ENCODE peak calls at places on chromosomes 3 and 15, in ten cellular contexts. One of them, this sample, is unnamed.

GRCh38 chr3:128408693-128409620 is 57.7 kb downstream of the DNAJB8 start:
- DNase-seq in sigmoid colon: no peak
- DNase-seq in K562: peak; percentile 65
- DNase-seq in transverse colon: no peak
- DNase-seq in GM12878: no peak
- DNase-seq in SK-N-SH: peak; percentile 84
- DNase-seq in GM23338: peak; percentile 63
- DNase-seq in Panc1: no peak
- DNase-seq in endothelial cell of umbilical vein: no peak
- DNase-seq in suprapubic skin: no peak
- DNase-seq in this sample: no peak

GRCh38 chr15:77060560-77060959 is 10.3 kb downstream of the TSPAN3 start:
- DNase-seq in sigmoid colon: no peak
- DNase-seq in K562: no peak
- DNase-seq in transverse colon: no peak
- DNase-seq in GM12878: no peak
- DNase-seq in SK-N-SH: no peak
- DNase-seq in GM23338: no peak
- DNase-seq in Panc1: no peak
- DNase-seq in endothelial cell of umbilical vein: peak; percentile 18
- DNase-seq in suprapubic skin: no peak
- DNase-seq in this sample: no peak

GRCh38 chr3:128329491-128330300 is 137.0 kb downstream of the DNAJB8 start:
- DNase-seq in sigmoid colon: peak; percentile 64
- DNase-seq in K562: no peak
- DNase-seq in transverse colon: no peak
- DNase-seq in GM12878: no peak
- DNase-seq in SK-N-SH: peak; percentile 42
- DNase-seq in GM23338: no peak
- DNase-seq in Panc1: no peak
- DNase-seq in endothelial cell of umbilical vein: no peak
- DNase-seq in suprapubic skin: no peak
- DNase-seq in this sample: no peak

GRCh38 chr15:34125945-34126344 is 24.1 kb downstream of the PGBD4 start:
- DNase-seq in sigmoid colon: no peak
- DNase-seq in K562: no peak
- DNase-seq in transverse colon: no peak
- DNase-seq in GM12878: no peak
- DNase-seq in SK-N-SH: no peak
- DNase-seq in GM23338: no peak
- DNase-seq in Panc1: no peak
- DNase-seq in endothelial cell of umbilical vein: no peak
- DNase-seq in suprapubic skin: no peak
- DNase-seq in this sample: no peak

GRCh38 chr15:100170673-100171210 is 171.0 kb downstream of the ADAMTS17 start:
- DNase-seq in sigmoid colon: no peak
- DNase-seq in K562: no peak
- DNase-seq in transverse colon: no peak
- DNase-seq in GM12878: no peak
- DNase-seq in SK-N-SH: no peak
- DNase-seq in GM23338: no peak
- DNase-seq in Panc1: no peak
- DNase-seq in endothelial cell of umbilical vein: no peak
- DNase-seq in suprapubic skin: no peak
- DNase-seq in this sample: no peak

GRCh38 chr3:12454076-12454807 is 30.0 kb upstream of the TSEN2 start:
- DNase-seq in sigmoid colon: peak; percentile 10
- DNase-seq in K562: no peak
- DNase-seq in transverse colon: no peak
- DNase-seq in GM12878: no peak
- DNase-seq in SK-N-SH: no peak
- DNase-seq in GM23338: no peak
- DNase-seq in Panc1: no peak
- DNase-seq in endothelial cell of umbilical vein: no peak
- DNase-seq in suprapubic skin: peak; percentile 8
- DNase-seq in this sample: no peak

GRCh38 chr3:67832807-67833206 is 178.4 kb upstream of the SUCLG2 start:
- DNase-seq in sigmoid colon: no peak
- DNase-seq in K562: no peak
- DNase-seq in transverse colon: no peak
- DNase-seq in GM12878: no peak
- DNase-seq in SK-N-SH: no peak
- DNase-seq in GM23338: no peak
- DNase-seq in Panc1: no peak
- DNase-seq in endothelial cell of umbilical vein: no peak
- DNase-seq in suprapubic skin: no peak
- DNase-seq in this sample: no peak

GRCh38 chr3:120171134-120171863 is 77.1 kb upstream of the GSK3B start:
- DNase-seq in sigmoid colon: no peak
- DNase-seq in K562: no peak
- DNase-seq in transverse colon: no peak
- DNase-seq in GM12878: no peak
- DNase-seq in SK-N-SH: no peak
- DNase-seq in GM23338: no peak
- DNase-seq in Panc1: no peak
- DNase-seq in endothelial cell of umbilical vein: no peak
- DNase-seq in suprapubic skin: no peak
- DNase-seq in this sample: no peak

GRCh38 chr15:88476635-88477038 is 9.1 kb downstream of the MRPS11 start:
- DNase-seq in sigmoid colon: no peak
- DNase-seq in K562: peak; percentile 66
- DNase-seq in transverse colon: no peak
- DNase-seq in GM12878: no peak
- DNase-seq in SK-N-SH: peak; percentile 74
- DNase-seq in GM23338: peak; percentile 80
- DNase-seq in Panc1: no peak
- DNase-seq in endothelial cell of umbilical vein: peak; percentile 41
- DNase-seq in suprapubic skin: peak; percentile 55
- DNase-seq in this sample: peak; percentile 45

GRCh38 chr3:130835483-130835882 is 58.4 kb upstream of the ATP2C1 start:
- DNase-seq in sigmoid colon: no peak
- DNase-seq in K562: no peak
- DNase-seq in transverse colon: no peak
- DNase-seq in GM12878: no peak
- DNase-seq in SK-N-SH: no peak
- DNase-seq in GM23338: no peak
- DNase-seq in Panc1: no peak
- DNase-seq in endothelial cell of umbilical vein: no peak
- DNase-seq in suprapubic skin: no peak
- DNase-seq in this sample: no peak

GRCh38 chr3:138732465-138732864 is 102.3 kb downstream of the PIK3CB start:
- DNase-seq in sigmoid colon: no peak
- DNase-seq in K562: no peak
- DNase-seq in transverse colon: no peak
- DNase-seq in GM12878: no peak
- DNase-seq in SK-N-SH: no peak
- DNase-seq in GM23338: no peak
- DNase-seq in Panc1: no peak
- DNase-seq in endothelial cell of umbilical vein: no peak
- DNase-seq in suprapubic skin: no peak
- DNase-seq in this sample: no peak

GRCh38 chr15:34342737-34343575 is at the start of the genes NOP10 and NUTM1:
- DNase-seq in sigmoid colon: peak; percentile 94
- DNase-seq in K562: peak; percentile 96
- DNase-seq in transverse colon: peak; percentile 93
- DNase-seq in GM12878: peak; percentile 86
- DNase-seq in SK-N-SH: peak; percentile 79
- DNase-seq in GM23338: peak; percentile 95
- DNase-seq in Panc1: peak; percentile 87
- DNase-seq in endothelial cell of umbilical vein: peak; percentile 94
- DNase-seq in suprapubic skin: peak; percentile 95
- DNase-seq in this sample: peak; percentile 88

GRCh38 chr3:81726132-81726531 is 35.3 kb downstream of the GBE1 start:
- DNase-seq in sigmoid colon: no peak
- DNase-seq in K562: no peak
- DNase-seq in transverse colon: no peak
- DNase-seq in GM12878: no peak
- DNase-seq in SK-N-SH: no peak
- DNase-seq in GM23338: no peak
- DNase-seq in Panc1: no peak
- DNase-seq in endothelial cell of umbilical vein: peak; percentile 80
- DNase-seq in suprapubic skin: no peak
- DNase-seq in this sample: no peak

GRCh38 chr15:66901336-66902100 is 163.9 kb upstream of the SMAD3 start:
- DNase-seq in sigmoid colon: peak; percentile 39
- DNase-seq in K562: no peak
- DNase-seq in transverse colon: no peak
- DNase-seq in GM12878: no peak
- DNase-seq in SK-N-SH: no peak
- DNase-seq in GM23338: no peak
- DNase-seq in Panc1: no peak
- DNase-seq in endothelial cell of umbilical vein: peak; percentile 20
- DNase-seq in suprapubic skin: no peak
- DNase-seq in this sample: no peak

DNA sequence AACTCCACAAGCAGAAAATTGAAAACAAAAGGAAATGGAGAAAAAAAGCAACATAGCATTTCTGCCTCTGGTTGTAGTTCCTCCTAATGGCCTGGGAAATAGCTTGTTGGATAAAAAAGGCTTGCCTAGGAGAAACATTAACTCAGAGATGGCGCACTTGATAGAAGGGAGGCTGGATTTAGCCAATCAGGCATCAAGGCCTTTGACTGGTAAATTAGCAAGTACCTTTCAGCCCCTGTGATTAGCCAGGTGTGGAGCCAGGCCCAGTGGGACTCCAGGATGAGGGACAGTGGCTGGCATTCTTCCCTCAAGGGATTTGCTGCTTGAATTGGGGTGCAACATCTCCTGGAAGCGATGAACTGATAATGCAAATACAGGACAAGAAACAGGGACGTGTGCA is 84.5 kb downstream of the RPLP1 start:
- DNase-seq in sigmoid colon: no peak
- DNase-seq in K562: no peak
- DNase-seq in transverse colon: no peak
- DNase-seq in GM12878: no peak
- DNase-seq in SK-N-SH: no peak
- DNase-seq in GM23338: peak; percentile 54
- DNase-seq in Panc1: no peak
- DNase-seq in endothelial cell of umbilical vein: no peak
- DNase-seq in suprapubic skin: no peak
- DNase-seq in this sample: no peak
- H3K27me3 ChIP-seq in sigmoid colon: no peaks in the 10 kb centered on the region
- H3K27me3 ChIP-seq in K562: peaks cover 42% of the 10 kb centered on the region
- H3K27me3 ChIP-seq in transverse colon: no peaks in the 10 kb centered on the region
- H3K27me3 ChIP-seq in GM12878: no peaks in the 10 kb centered on the region
- H3K27me3 ChIP-seq in SK-N-SH: peaks cover 8% of the 10 kb centered on the region
- H3K27me3 ChIP-seq in GM23338: no peaks in the 10 kb centered on the region
- H3K27me3 ChIP-seq in Panc1: no peaks in the 10 kb centered on the region
- H3K27me3 ChIP-seq in endothelial cell of umbilical vein: no peaks in the 10 kb centered on the region
- H3K27me3 ChIP-seq in suprapubic skin: no peaks in the 10 kb centered on the region
- H3K27me3 ChIP-seq in this sample: no peaks in the 10 kb centered on the region

GRCh38 chr15:29688981-29689723 is 133.1 kb downstream of the TJP1 start:
- DNase-seq in sigmoid colon: no peak
- DNase-seq in K562: no peak
- DNase-seq in transverse colon: no peak
- DNase-seq in GM12878: no peak
- DNase-seq in SK-N-SH: no peak
- DNase-seq in GM23338: no peak
- DNase-seq in Panc1: no peak
- DNase-seq in endothelial cell of umbilical vein: no peak
- DNase-seq in suprapubic skin: no peak
- DNase-seq in this sample: no peak

GRCh38 chr15:29686079-29686425 is 136.2 kb downstream of the TJP1 start:
- DNase-seq in sigmoid colon: no peak
- DNase-seq in K562: no peak
- DNase-seq in transverse colon: no peak
- DNase-seq in GM12878: no peak
- DNase-seq in SK-N-SH: no peak
- DNase-seq in GM23338: no peak
- DNase-seq in Panc1: no peak
- DNase-seq in endothelial cell of umbilical vein: no peak
- DNase-seq in suprapubic skin: no peak
- DNase-seq in this sample: no peak

GRCh38 chr15:29686445-29687203 is 135.6 kb downstream of the TJP1 start:
- DNase-seq in sigmoid colon: no peak
- DNase-seq in K562: no peak
- DNase-seq in transverse colon: no peak
- DNase-seq in GM12878: no peak
- DNase-seq in SK-N-SH: no peak
- DNase-seq in GM23338: no peak
- DNase-seq in Panc1: no peak
- DNase-seq in endothelial cell of umbilical vein: no peak
- DNase-seq in suprapubic skin: no peak
- DNase-seq in this sample: no peak

GRCh38 chr15:29687939-29688884 is 134.1 kb downstream of the TJP1 start:
- DNase-seq in sigmoid colon: no peak
- DNase-seq in K562: no peak
- DNase-seq in transverse colon: peak; percentile 93
- DNase-seq in GM12878: no peak
- DNase-seq in SK-N-SH: peak; percentile 51
- DNase-seq in GM23338: no peak
- DNase-seq in Panc1: no peak
- DNase-seq in endothelial cell of umbilical vein: no peak
- DNase-seq in suprapubic skin: no peak
- DNase-seq in this sample: peak; percentile 79

GRCh38 chr15:29687204-29687768 is 135.0 kb downstream of the TJP1 start:
- DNase-seq in sigmoid colon: no peak
- DNase-seq in K562: no peak
- DNase-seq in transverse colon: peak; percentile 83
- DNase-seq in GM12878: no peak
- DNase-seq in SK-N-SH: no peak
- DNase-seq in GM23338: no peak
- DNase-seq in Panc1: no peak
- DNase-seq in endothelial cell of umbilical vein: no peak
- DNase-seq in suprapubic skin: no peak
- DNase-seq in this sample: peak; percentile 79
- TF ChIP-seq POLR2AphosphoS5 in sigmoid colon: no peak
- TF ChIP-seq POLR2AphosphoS5 in K562: no peak
- TF ChIP-seq POLR2AphosphoS5 in transverse colon: peak; percentile 54
- TF ChIP-seq POLR2AphosphoS5 in GM12878: no peak
- TF ChIP-seq POLR2AphosphoS5 in SK-N-SH: no peak
- TF ChIP-seq POLR2AphosphoS5 in GM23338: no peak
- TF ChIP-seq POLR2AphosphoS5 in Panc1: no peak
- TF ChIP-seq POLR2AphosphoS5 in endothelial cell of umbilical vein: no peak
- TF ChIP-seq POLR2AphosphoS5 in suprapubic skin: no peak
- TF ChIP-seq POLR2AphosphoS5 in this sample: peak; percentile 34

GRCh38 chr15:62961134-62961533 is 81.4 kb upstream of the TPM1 start:
- DNase-seq in sigmoid colon: no peak
- DNase-seq in K562: no peak
- DNase-seq in transverse colon: no peak
- DNase-seq in GM12878: no peak
- DNase-seq in SK-N-SH: no peak
- DNase-seq in GM23338: no peak
- DNase-seq in Panc1: no peak
- DNase-seq in endothelial cell of umbilical vein: no peak
- DNase-seq in suprapubic skin: no peak
- DNase-seq in this sample: no peak
- H3K4me3 ChIP-seq in sigmoid colon: no peak overlapping the region
- H3K4me3 ChIP-seq in K562: no peak overlapping the region
- H3K4me3 ChIP-seq in transverse colon: no peak overlapping the region
- H3K4me3 ChIP-seq in GM12878: no peak overlapping the region
- H3K4me3 ChIP-seq in SK-N-SH: no peak overlapping the region
- H3K4me3 ChIP-seq in GM23338: no peak overlapping the region
- H3K4me3 ChIP-seq in Panc1: no peak overlapping the region
- H3K4me3 ChIP-seq in endothelial cell of umbilical vein: no peak overlapping the region
- H3K4me3 ChIP-seq in suprapubic skin: no peak overlapping the region
- H3K4me3 ChIP-seq in this sample: no peak overlapping the region

DNA sequence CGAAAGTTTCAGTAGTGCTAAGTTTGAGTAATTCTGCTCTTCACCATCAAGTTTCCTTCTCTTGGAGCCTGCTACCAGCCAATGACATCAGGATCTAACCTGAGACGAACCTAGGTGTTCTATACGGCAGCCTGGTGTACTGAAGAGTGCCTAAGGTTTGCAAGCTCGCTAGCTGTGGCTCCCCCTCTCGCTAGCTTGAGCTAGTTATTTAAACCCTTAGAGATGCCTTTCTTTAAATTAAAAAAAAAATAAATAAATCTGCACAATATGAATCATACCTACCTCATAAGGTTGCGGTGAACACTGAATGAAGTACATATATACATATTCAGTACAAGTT is 1.4 kb upstream of the COL8A1 start:
- DNase-seq in sigmoid colon: no peak
- DNase-seq in K562: no peak
- DNase-seq in transverse colon: no peak
- DNase-seq in GM12878: no peak
- DNase-seq in SK-N-SH: no peak
- DNase-seq in GM23338: peak; percentile 76
- DNase-seq in Panc1: peak; percentile 12
- DNase-seq in endothelial cell of umbilical vein: peak; percentile 89
- DNase-seq in suprapubic skin: no peak
- DNase-seq in this sample: no peak
- H3K27me3 ChIP-seq in sigmoid colon: no peaks in the 10 kb centered on the region
- H3K27me3 ChIP-seq in K562: peaks cover 11% of the 10 kb centered on the region
- H3K27me3 ChIP-seq in transverse colon: peaks cover 53% of the 10 kb centered on the region
- H3K27me3 ChIP-seq in GM12878: peaks cover 4% of the 10 kb centered on the region
- H3K27me3 ChIP-seq in SK-N-SH: peaks cover 58% of the 10 kb centered on the region
- H3K27me3 ChIP-seq in GM23338: peaks cover 55% of the 10 kb centered on the region
- H3K27me3 ChIP-seq in Panc1: peaks cover 60% of the 10 kb centered on the region
- H3K27me3 ChIP-seq in endothelial cell of umbilical vein: no peaks in the 10 kb centered on the region
- H3K27me3 ChIP-seq in suprapubic skin: peaks cover 4% of the 10 kb centered on the region
- H3K27me3 ChIP-seq in this sample: no peaks in the 10 kb centered on the region

This sample was measured in stomach.